ENCODE peak calls at places on chromosomes 5 and 9, in seven cellular contexts. L is neural progenitor cell; D is pancreas; U is SJSA1; W is spleen; O is SK-N-SH; F is CD8-positive, alpha-beta T cell. I is an unnamed sample.

GRCh38 chr5:132663771-132664695 is 6.1 kb downstream of the IL13 start:
- DNase-seq in W (peak; percentile 68), L (no peak), O (no peak), D (no peak), F (no peak), U (no peak), I (no peak)

GRCh38 chr9:69785757-69786156 is 25.9 kb upstream of the PTAR1 start:
- DNase-seq in D (no peak), W (no peak), F (no peak), O (no peak), L (peak; percentile 31), U (peak; percentile 46), I (no peak)

GRCh38 chr9:4620046-4620765 is 41.9 kb upstream of the PLPP6 start:
- DNase-seq in W (no peak), O (no peak), F (no peak), U (no peak), D (no peak), L (peak; percentile 8), I (no peak)

GRCh38 chr5:100643473-100643872 is 108.3 kb downstream of the FAM174A start:
- DNase-seq in F (no peak), D (no peak), W (no peak), O (no peak), L (peak; percentile 60), U (no peak), I (no peak)

GRCh38 chr5:36442352-36442751 is 140.7 kb upstream of the RANBP3L start:
- DNase-seq in F (no peak), O (no peak), D (no peak), W (no peak), L (no peak), U (no peak), I (no peak)

GRCh38 chr5:119218830-119219782 is 136.7 kb upstream of the TNFAIP8 start:
- DNase-seq in O (no peak), L (no peak), W (no peak), U (no peak), D (no peak), F (no peak), I (no peak)

GRCh38 chr5:79850316-79850822 is 140.7 kb downstream of the MTX3 start:
- DNase-seq in D (no peak), U (no peak), F (no peak), O (no peak), W (no peak), L (peak; percentile 74), I (no peak)

GRCh38 chr5:41414598-41414997 is 95.8 kb downstream of the PLCXD3 start:
- DNase-seq in U (peak; percentile 65), F (no peak), W (no peak), O (no peak), D (no peak), L (no peak), I (no peak)

GRCh38 chr5:15719784-15720183 is 219.8 kb downstream of the FBXL7 start:
- DNase-seq in O (peak; percentile 24), U (no peak), F (no peak), W (no peak), D (no peak), L (no peak), I (no peak)

GRCh38 chr9:14349141-14349817 is 35.3 kb upstream of the NFIB start:
- DNase-seq in U (no peak), F (no peak), O (peak; percentile 11), L (peak; percentile 49), W (no peak), D (no peak), I (no peak)
- H3K4me3 ChIP-seq in U (no peak overlapping the region), F (no peak overlapping the region), O (no peak overlapping the region), L (peak overlapping the region; percentile 46), W (peak overlapping the region; percentile 45), D (peak overlapping the region; percentile 42), I (no peak overlapping the region)

DNA sequence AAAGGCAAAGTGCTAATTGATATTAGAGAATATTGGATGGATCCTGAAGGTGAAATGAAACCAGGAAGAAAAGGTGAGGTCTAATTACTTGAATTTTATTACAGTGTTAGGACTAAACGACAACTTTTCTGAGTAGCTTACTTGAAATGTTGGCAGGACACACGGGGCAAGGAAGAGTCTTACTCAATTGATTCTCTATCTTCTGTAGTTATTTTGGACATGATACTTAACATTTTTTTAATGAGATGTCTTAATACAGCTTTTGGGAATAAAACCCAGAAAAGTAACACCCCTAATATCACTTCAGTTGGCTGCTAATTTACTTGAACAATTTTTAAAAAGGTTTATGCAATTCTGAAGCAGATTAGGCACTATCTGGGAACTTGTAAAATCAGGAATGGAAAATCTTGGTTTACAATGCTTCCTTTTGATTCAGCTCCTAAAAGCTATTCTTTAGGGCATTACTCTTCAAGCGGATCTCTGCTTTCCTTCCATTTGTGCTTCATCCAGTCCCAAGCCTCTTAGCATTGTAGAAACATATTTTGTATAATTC is 13.7 kb downstream of the SUB1 start:
- DNase-seq in W (no peak), U (no peak), D (no peak), L (no peak), O (no peak), F (no peak), I (no peak)
- H3K36me3 ChIP-seq in W (peaks cover 78% of the 10 kb centered on the region), U (peaks cover 58% of the 10 kb centered on the region), D (no peaks in the 10 kb centered on the region), L (peaks cover 20% of the 10 kb centered on the region), O (peaks cover 95% of the 10 kb centered on the region), F (peaks cover 39% of the 10 kb centered on the region), I (peaks cover 57% of the 10 kb centered on the region)

GRCh38 chr5:96616801-96617200 is 45.4 kb upstream of the CAST start:
- DNase-seq in W (no peak), O (no peak), D (no peak), F (no peak), U (no peak), L (no peak), I (no peak)
- H3K27ac ChIP-seq in W (no peak overlapping the region), O (no peak overlapping the region), D (no peak overlapping the region), F (no peak overlapping the region), U (no peak overlapping the region), L (no peak overlapping the region), I (no peak overlapping the region)

DNA sequence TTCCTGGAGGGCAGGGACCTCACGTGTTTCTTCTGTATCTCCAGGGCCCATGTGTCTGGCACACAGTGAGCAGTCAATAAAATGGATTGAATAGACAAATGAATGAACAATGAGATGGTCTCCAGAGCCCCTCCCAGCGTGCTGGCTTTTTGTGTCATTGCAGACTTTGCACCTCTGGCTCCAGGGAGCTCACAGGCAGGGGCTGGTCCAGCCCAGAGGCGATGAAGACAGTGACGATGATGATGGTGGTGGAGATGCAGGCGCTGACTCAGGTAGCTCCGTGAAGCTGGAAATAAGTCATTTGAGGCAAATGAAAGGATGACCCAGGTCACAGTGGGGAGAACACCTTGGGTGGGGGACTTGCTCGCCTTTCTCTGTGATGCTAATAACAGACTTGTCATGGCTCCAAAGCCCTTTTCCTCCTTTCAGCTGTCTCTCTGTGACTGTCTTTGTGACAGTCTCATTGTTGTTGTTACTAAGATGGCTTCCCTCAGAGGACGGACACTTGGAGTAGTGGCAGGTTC is 30.4 kb upstream of the FABP6 start:
- DNase-seq in F (no peak), L (peak; percentile 19), U (no peak), W (no peak), O (no peak), D (no peak), I (no peak)
- H3K4me3 ChIP-seq in F (peak overlapping the region; percentile 51), L (peak overlapping the region; percentile 35), U (peak overlapping the region; percentile 13), W (peak overlapping the region; percentile 39), O (peak overlapping the region; percentile 49), D (peak overlapping the region; percentile 28), I (no peak overlapping the region)

DNA sequence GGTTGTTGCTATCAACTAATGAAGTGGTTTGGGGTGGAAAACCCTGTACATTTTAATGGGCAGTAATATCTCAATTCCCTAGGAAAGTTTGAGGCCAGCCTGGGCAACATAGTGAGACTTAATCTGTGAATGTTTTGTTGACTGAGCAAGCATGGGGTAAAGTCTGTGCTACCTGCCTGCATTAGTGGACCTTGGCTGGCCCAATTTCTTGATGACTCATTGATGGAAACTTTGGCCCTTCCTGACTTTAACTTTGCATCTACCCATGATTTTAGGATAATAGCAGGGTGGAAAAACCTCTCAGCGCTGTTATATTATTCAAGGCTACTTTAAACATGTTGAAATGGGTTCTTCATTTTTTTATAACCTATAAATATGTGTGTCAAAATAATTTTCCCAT is 389.4 kb upstream of the RORB start:
- DNase-seq in F (no peak), D (no peak), L (no peak), O (no peak), W (no peak), U (no peak), I (no peak)
- H3K36me3 ChIP-seq in F (no peaks in the 10 kb centered on the region), D (no peaks in the 10 kb centered on the region), L (no peaks in the 10 kb centered on the region), O (no peaks in the 10 kb centered on the region), W (no peaks in the 10 kb centered on the region), U (no peaks in the 10 kb centered on the region), I (no peaks in the 10 kb centered on the region)

GRCh38 chr5:39422886-39423285 is 1.9 kb downstream of the DAB2 start:
- DNase-seq in D (no peak), F (no peak), U (no peak), L (no peak), W (no peak), O (no peak), I (no peak)
- H3K27ac ChIP-seq in D (no peak overlapping the region), F (no peak overlapping the region), U (peak overlapping the region; percentile 84), L (no peak overlapping the region), W (peak overlapping the region; percentile 88), O (peak overlapping the region; percentile 66), I (no peak overlapping the region)

GRCh38 chr5:80961376-80962281 is 1.5 kb downstream of the RASGRF2 start:
- DNase-seq in F (no peak), D (no peak), U (peak; percentile 44), O (no peak), L (peak; percentile 48), W (no peak), I (peak; percentile 58)

GRCh38 chr5:80962630-80963520 is 2.7 kb downstream of the RASGRF2 start:
- DNase-seq in U (peak; percentile 38), F (no peak), O (no peak), L (peak; percentile 15), W (no peak), D (no peak), I (no peak)

GRCh38 chr5:80959768-80960442 is at the start of gene RASGRF2:
- DNase-seq in U (peak; percentile 27), L (peak; percentile 88), W (peak; percentile 76), F (no peak), D (no peak), O (peak; percentile 87), I (peak; percentile 57)

GRCh38 chr5:80959138-80959537 is 1.0 kb upstream of the RASGRF2 start:
- DNase-seq in O (no peak), D (no peak), W (no peak), U (no peak), L (peak; percentile 16), F (no peak), I (no peak)

DNA sequence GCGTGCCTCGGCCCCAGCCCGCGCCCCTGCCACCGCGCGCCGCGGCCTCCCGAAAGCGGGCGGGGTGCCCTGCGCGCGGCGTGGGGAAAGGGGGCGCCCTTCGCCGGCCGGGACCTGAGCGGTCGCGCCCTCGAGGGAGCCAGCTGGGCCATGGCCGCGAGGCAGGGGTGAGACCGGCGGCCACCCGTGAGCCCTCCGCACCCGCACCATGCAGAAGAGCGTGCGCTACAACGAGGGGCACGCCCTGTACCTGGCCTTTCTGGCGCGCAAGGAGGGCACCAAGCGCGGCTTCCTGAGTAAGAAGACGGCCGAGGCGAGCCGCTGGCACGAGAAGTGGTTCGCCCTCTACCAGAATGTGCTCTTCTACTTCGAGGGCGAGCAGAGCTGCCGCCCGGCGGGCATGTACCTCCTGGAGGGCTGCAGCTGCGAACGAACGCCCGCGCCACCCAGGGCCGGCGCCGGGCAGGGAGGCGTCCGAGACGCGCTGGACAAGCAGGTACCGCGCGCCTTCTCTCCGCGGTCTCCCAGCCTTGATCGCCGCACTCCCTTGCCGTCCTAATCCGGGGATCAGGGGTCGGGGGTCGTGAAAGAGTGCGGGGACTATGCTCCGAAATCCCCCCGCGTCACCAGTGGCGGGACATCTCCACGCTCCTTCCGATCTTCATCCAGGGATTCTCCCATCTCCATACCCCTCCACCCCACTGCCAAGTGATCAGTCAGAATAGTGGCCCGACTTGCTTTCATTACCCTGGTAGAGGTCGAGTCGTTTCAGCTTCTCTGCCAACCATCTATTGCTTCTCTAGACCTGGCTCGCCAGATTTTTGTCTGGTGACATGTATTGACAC is 590 bp downstream of the RASGRF2 start:
- DNase-seq in O (peak; percentile 83), D (no peak), L (peak; percentile 60), U (peak; percentile 62), F (peak; percentile 5), W (peak; percentile 80), I (peak; percentile 51)
- H3K4me3 ChIP-seq in O (no peak overlapping the region), D (peak overlapping the region; percentile 23), L (peak overlapping the region; percentile 52), U (peak overlapping the region; percentile 63), F (peak overlapping the region; percentile 81), W (peak overlapping the region; percentile 66), I (peak overlapping the region; percentile 84)